ENCODE peak calls at places on chromosomes 2 and 18, in four cellular contexts. V is KBM-7, C is esophagus squamous epithelium, W is endodermal cell. P is an unnamed sample.

GRCh38 chr2:67057123-67057522 is 340.0 kb upstream of the ETAA1 start:
- DNase-seq in V (no peak), C (no peak), W (no peak), P (no peak)

GRCh38 chr18:73043231-73044000 is 175.6 kb upstream of the NETO1 start:
- DNase-seq in V (no peak), C (no peak), W (no peak), P (no peak)

GRCh38 chr2:145136702-145137101 is 616.8 kb upstream of the ZEB2 start:
- DNase-seq in V (no peak), C (no peak), W (no peak), P (no peak)

GRCh38 chr2:2828774-2829368 is 497.8 kb upstream of the MYT1L start:
- DNase-seq in V (no peak), C (no peak), W (peak), P (no peak)

GRCh38 chr2:170313636-170314348 is 135.8 kb downstream of the MYO3B start:
- DNase-seq in V (no peak), C (no peak), W (no peak), P (peak)

GRCh38 chr2:127024769-127025356 is 82.1 kb downstream of the BIN1 start:
- DNase-seq in V (no peak), C (no peak), W (peak), P (peak)

GRCh38 chr2:240461471-240462072 is 26.1 kb downstream of the GPC1 start:
- DNase-seq in V (no peak), C (no peak), W (no peak), P (no peak)

GRCh38 chr2:104768694-104769093 is 85.2 kb upstream of the POU3F3 start:
- DNase-seq in V (peak), C (no peak), W (no peak), P (peak)

GRCh38 chr18:13800505-13801259 is 23.3 kb upstream of the MC5R start:
- DNase-seq in V (peak), C (no peak), W (peak), P (peak)

GRCh38 chr2:18662689-18663088 is 73.3 kb upstream of the NT5C1B start:
- DNase-seq in V (no peak), C (no peak), W (no peak), P (no peak)

GRCh38 chr2:72108121-72108520 is 39.5 kb downstream of the CYP26B1 start:
- DNase-seq in V (no peak), C (no peak), W (no peak), P (peak)

GRCh38 chr2:121018136-121019057 is 266.6 kb downstream of the TFCP2L1 start:
- DNase-seq in V (no peak), C (no peak), W (peak), P (peak)

GRCh38 chr18:31661965-31662364 is 22.4 kb downstream of the B4GALT6 start:
- DNase-seq in V (peak), C (no peak), W (no peak), P (peak)